ENCODE peak calls at places on chromosomes 7 and 10, in nine cellular contexts. One of them, this sample, is unnamed.

GRCh38 chr10:22657566-22658190 is 56.7 kb downstream of the PIP4K2A start:
- DNase-seq in sigmoid colon: no peak
- DNase-seq in A673: peak
- DNase-seq in breast epithelium: no peak
- DNase-seq in CD4-positive, alpha-beta T cell: no peak
- DNase-seq in right lobe of liver: no peak
- DNase-seq in IMR-90: peak
- DNase-seq in CD8-positive, alpha-beta memory T cell: no peak
- DNase-seq in heart right ventricle: no peak
- DNase-seq in this sample: no peak

GRCh38 chr10:49081532-49082275 is 33.6 kb downstream of the VSTM4 start:
- DNase-seq in sigmoid colon: no peak
- DNase-seq in A673: no peak
- DNase-seq in breast epithelium: no peak
- DNase-seq in CD4-positive, alpha-beta T cell: no peak
- DNase-seq in right lobe of liver: peak
- DNase-seq in IMR-90: peak
- DNase-seq in CD8-positive, alpha-beta memory T cell: no peak
- DNase-seq in heart right ventricle: peak
- DNase-seq in this sample: no peak

GRCh38 chr7:15309891-15310290 is 251.9 kb downstream of the AGMO start:
- DNase-seq in sigmoid colon: no peak
- DNase-seq in A673: no peak
- DNase-seq in breast epithelium: no peak
- DNase-seq in CD4-positive, alpha-beta T cell: no peak
- DNase-seq in right lobe of liver: no peak
- DNase-seq in IMR-90: peak
- DNase-seq in CD8-positive, alpha-beta memory T cell: no peak
- DNase-seq in heart right ventricle: no peak
- DNase-seq in this sample: no peak

GRCh38 chr7:47715631-47716068 is 133.7 kb upstream of the TNS3 start:
- DNase-seq in sigmoid colon: no peak
- DNase-seq in A673: no peak
- DNase-seq in breast epithelium: no peak
- DNase-seq in CD4-positive, alpha-beta T cell: no peak
- DNase-seq in right lobe of liver: peak
- DNase-seq in IMR-90: no peak
- DNase-seq in CD8-positive, alpha-beta memory T cell: no peak
- DNase-seq in heart right ventricle: no peak
- DNase-seq in this sample: no peak

GRCh38 chr7:706721-707120 is 19.8 kb upstream of the DNAAF5 start:
- DNase-seq in sigmoid colon: peak
- DNase-seq in A673: no peak
- DNase-seq in breast epithelium: no peak
- DNase-seq in CD4-positive, alpha-beta T cell: no peak
- DNase-seq in right lobe of liver: peak
- DNase-seq in IMR-90: no peak
- DNase-seq in CD8-positive, alpha-beta memory T cell: no peak
- DNase-seq in heart right ventricle: no peak
- DNase-seq in this sample: no peak

GRCh38 chr7:140734096-140734495 is 37.6 kb downstream of the NDUFB2 start:
- DNase-seq in sigmoid colon: no peak
- DNase-seq in A673: no peak
- DNase-seq in breast epithelium: no peak
- DNase-seq in CD4-positive, alpha-beta T cell: no peak
- DNase-seq in right lobe of liver: no peak
- DNase-seq in IMR-90: no peak
- DNase-seq in CD8-positive, alpha-beta memory T cell: no peak
- DNase-seq in heart right ventricle: no peak
- DNase-seq in this sample: no peak

GRCh38 chr7:89357121-89357520 is 561.6 kb upstream of the TEX47 start:
- DNase-seq in sigmoid colon: no peak
- DNase-seq in A673: no peak
- DNase-seq in breast epithelium: no peak
- DNase-seq in CD4-positive, alpha-beta T cell: no peak
- DNase-seq in right lobe of liver: no peak
- DNase-seq in IMR-90: no peak
- DNase-seq in CD8-positive, alpha-beta memory T cell: no peak
- DNase-seq in heart right ventricle: no peak
- DNase-seq in this sample: no peak

GRCh38 chr10:117476716-117477115 is 65.8 kb upstream of the EMX2 start:
- DNase-seq in sigmoid colon: peak
- DNase-seq in A673: peak
- DNase-seq in breast epithelium: no peak
- DNase-seq in CD4-positive, alpha-beta T cell: no peak
- DNase-seq in right lobe of liver: no peak
- DNase-seq in IMR-90: no peak
- DNase-seq in CD8-positive, alpha-beta memory T cell: no peak
- DNase-seq in heart right ventricle: no peak
- DNase-seq in this sample: no peak

GRCh38 chr7:66213637-66214036 is 8.5 kb downstream of the TPST1 start:
- DNase-seq in sigmoid colon: no peak
- DNase-seq in A673: no peak
- DNase-seq in breast epithelium: no peak
- DNase-seq in CD4-positive, alpha-beta T cell: no peak
- DNase-seq in right lobe of liver: no peak
- DNase-seq in IMR-90: peak
- DNase-seq in CD8-positive, alpha-beta memory T cell: no peak
- DNase-seq in heart right ventricle: no peak
- DNase-seq in this sample: no peak

GRCh38 chr10:87850742-87851205 is 12.6 kb downstream of the KLLN start:
- DNase-seq in sigmoid colon: peak
- DNase-seq in A673: peak
- DNase-seq in breast epithelium: peak
- DNase-seq in CD4-positive, alpha-beta T cell: peak
- DNase-seq in right lobe of liver: peak
- DNase-seq in IMR-90: peak
- DNase-seq in CD8-positive, alpha-beta memory T cell: peak
- DNase-seq in heart right ventricle: peak
- DNase-seq in this sample: peak

GRCh38 chr10:98916751-98917150 is 318.9 kb downstream of the HPSE2 start:
- DNase-seq in sigmoid colon: no peak
- DNase-seq in A673: peak
- DNase-seq in breast epithelium: no peak
- DNase-seq in CD4-positive, alpha-beta T cell: no peak
- DNase-seq in right lobe of liver: no peak
- DNase-seq in IMR-90: peak
- DNase-seq in CD8-positive, alpha-beta memory T cell: no peak
- DNase-seq in heart right ventricle: no peak
- DNase-seq in this sample: no peak

GRCh38 chr7:82044497-82045080 is 274.7 kb upstream of the HGF start:
- DNase-seq in sigmoid colon: no peak
- DNase-seq in A673: peak
- DNase-seq in breast epithelium: no peak
- DNase-seq in CD4-positive, alpha-beta T cell: no peak
- DNase-seq in right lobe of liver: no peak
- DNase-seq in IMR-90: peak
- DNase-seq in CD8-positive, alpha-beta memory T cell: no peak
- DNase-seq in heart right ventricle: no peak
- DNase-seq in this sample: no peak

GRCh38 chr10:89228962-89229361 is 21.8 kb upstream of the CH25H start:
- DNase-seq in sigmoid colon: no peak
- DNase-seq in A673: no peak
- DNase-seq in breast epithelium: no peak
- DNase-seq in CD4-positive, alpha-beta T cell: no peak
- DNase-seq in right lobe of liver: no peak
- DNase-seq in IMR-90: no peak
- DNase-seq in CD8-positive, alpha-beta memory T cell: no peak
- DNase-seq in heart right ventricle: no peak
- DNase-seq in this sample: no peak

GRCh38 chr10:89221919-89222318 is 14.8 kb upstream of the CH25H start:
- DNase-seq in sigmoid colon: no peak
- DNase-seq in A673: no peak
- DNase-seq in breast epithelium: no peak
- DNase-seq in CD4-positive, alpha-beta T cell: no peak
- DNase-seq in right lobe of liver: no peak
- DNase-seq in IMR-90: no peak
- DNase-seq in CD8-positive, alpha-beta memory T cell: no peak
- DNase-seq in heart right ventricle: no peak
- DNase-seq in this sample: no peak

GRCh38 chr10:89228136-89228535 is 21.0 kb upstream of the CH25H start:
- DNase-seq in sigmoid colon: no peak
- DNase-seq in A673: no peak
- DNase-seq in breast epithelium: no peak
- DNase-seq in CD4-positive, alpha-beta T cell: no peak
- DNase-seq in right lobe of liver: no peak
- DNase-seq in IMR-90: no peak
- DNase-seq in CD8-positive, alpha-beta memory T cell: no peak
- DNase-seq in heart right ventricle: no peak
- DNase-seq in this sample: no peak

GRCh38 chr10:89219512-89220218 is 12.5 kb upstream of the CH25H start:
- DNase-seq in sigmoid colon: no peak
- DNase-seq in A673: no peak
- DNase-seq in breast epithelium: no peak
- DNase-seq in CD4-positive, alpha-beta T cell: no peak
- DNase-seq in right lobe of liver: peak
- DNase-seq in IMR-90: no peak
- DNase-seq in CD8-positive, alpha-beta memory T cell: no peak
- DNase-seq in heart right ventricle: no peak
- DNase-seq in this sample: peak

GRCh38 chr10:89224697-89225443 is 17.8 kb upstream of the CH25H start:
- DNase-seq in sigmoid colon: no peak
- DNase-seq in A673: no peak
- DNase-seq in breast epithelium: no peak
- DNase-seq in CD4-positive, alpha-beta T cell: no peak
- DNase-seq in right lobe of liver: no peak
- DNase-seq in IMR-90: no peak
- DNase-seq in CD8-positive, alpha-beta memory T cell: no peak
- DNase-seq in heart right ventricle: peak
- DNase-seq in this sample: no peak
- H3K27ac ChIP-seq in sigmoid colon: no peak
- H3K27ac ChIP-seq in A673: no peak
- H3K27ac ChIP-seq in breast epithelium: peak
- H3K27ac ChIP-seq in CD4-positive, alpha-beta T cell: no peak
- H3K27ac ChIP-seq in right lobe of liver: peak
- H3K27ac ChIP-seq in IMR-90: no peak
- H3K27ac ChIP-seq in CD8-positive, alpha-beta memory T cell: no peak
- H3K27ac ChIP-seq in heart right ventricle: peak
- H3K27ac ChIP-seq in this sample: peak

GRCh38 chr10:110408203-110408871 is 89.4 kb upstream of the DUSP5 start:
- DNase-seq in sigmoid colon: no peak
- DNase-seq in A673: no peak
- DNase-seq in breast epithelium: peak
- DNase-seq in CD4-positive, alpha-beta T cell: no peak
- DNase-seq in right lobe of liver: no peak
- DNase-seq in IMR-90: no peak
- DNase-seq in CD8-positive, alpha-beta memory T cell: no peak
- DNase-seq in heart right ventricle: no peak
- DNase-seq in this sample: no peak

GRCh38 chr10:110410329-110411046 is 87.2 kb upstream of the DUSP5 start:
- DNase-seq in sigmoid colon: no peak
- DNase-seq in A673: no peak
- DNase-seq in breast epithelium: peak
- DNase-seq in CD4-positive, alpha-beta T cell: no peak
- DNase-seq in right lobe of liver: no peak
- DNase-seq in IMR-90: peak
- DNase-seq in CD8-positive, alpha-beta memory T cell: no peak
- DNase-seq in heart right ventricle: no peak
- DNase-seq in this sample: no peak

GRCh38 chr10:110408943-110409342 is 88.8 kb upstream of the DUSP5 start:
- DNase-seq in sigmoid colon: no peak
- DNase-seq in A673: no peak
- DNase-seq in breast epithelium: no peak
- DNase-seq in CD4-positive, alpha-beta T cell: no peak
- DNase-seq in right lobe of liver: no peak
- DNase-seq in IMR-90: no peak
- DNase-seq in CD8-positive, alpha-beta memory T cell: no peak
- DNase-seq in heart right ventricle: no peak
- DNase-seq in this sample: no peak

GRCh38 chr10:110409926-110410325 is 87.8 kb upstream of the DUSP5 start:
- DNase-seq in sigmoid colon: no peak
- DNase-seq in A673: no peak
- DNase-seq in breast epithelium: no peak
- DNase-seq in CD4-positive, alpha-beta T cell: no peak
- DNase-seq in right lobe of liver: no peak
- DNase-seq in IMR-90: no peak
- DNase-seq in CD8-positive, alpha-beta memory T cell: no peak
- DNase-seq in heart right ventricle: no peak
- DNase-seq in this sample: no peak

GRCh38 chr10:110409488-110409887 is 88.2 kb upstream of the DUSP5 start:
- DNase-seq in sigmoid colon: no peak
- DNase-seq in A673: no peak
- DNase-seq in breast epithelium: no peak
- DNase-seq in CD4-positive, alpha-beta T cell: no peak
- DNase-seq in right lobe of liver: no peak
- DNase-seq in IMR-90: no peak
- DNase-seq in CD8-positive, alpha-beta memory T cell: no peak
- DNase-seq in heart right ventricle: no peak
- DNase-seq in this sample: no peak
- H3K27ac ChIP-seq in sigmoid colon: no peak
- H3K27ac ChIP-seq in A673: no peak
- H3K27ac ChIP-seq in breast epithelium: peak
- H3K27ac ChIP-seq in CD4-positive, alpha-beta T cell: no peak
- H3K27ac ChIP-seq in right lobe of liver: no peak
- H3K27ac ChIP-seq in IMR-90: peak
- H3K27ac ChIP-seq in CD8-positive, alpha-beta memory T cell: no peak
- H3K27ac ChIP-seq in heart right ventricle: no peak
- H3K27ac ChIP-seq in this sample: no peak

DNA sequence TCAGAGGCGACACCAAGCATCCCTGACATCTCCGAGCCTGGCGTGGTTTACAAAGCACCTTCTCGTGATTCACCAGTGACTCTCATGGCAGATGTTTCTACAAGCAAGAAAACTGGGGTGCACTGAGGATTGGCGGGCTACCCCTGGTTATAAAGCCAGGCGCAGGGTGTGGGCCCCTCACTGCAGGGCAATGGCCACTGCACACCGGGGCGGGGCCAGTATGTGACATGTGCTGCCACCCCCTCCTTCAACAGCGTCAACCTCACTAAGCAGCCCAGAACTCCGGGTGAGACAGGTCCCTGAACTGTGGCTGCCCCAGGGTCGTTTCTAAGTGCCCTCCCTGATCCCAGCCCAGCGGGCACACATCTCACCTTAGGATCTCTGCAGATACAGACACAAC is 63.8 kb downstream of the CHST15 start:
- DNase-seq in sigmoid colon: no peak
- DNase-seq in A673: no peak
- DNase-seq in breast epithelium: no peak
- DNase-seq in CD4-positive, alpha-beta T cell: no peak
- DNase-seq in right lobe of liver: no peak
- DNase-seq in IMR-90: no peak
- DNase-seq in CD8-positive, alpha-beta memory T cell: no peak
- DNase-seq in heart right ventricle: no peak
- DNase-seq in this sample: no peak
- H3K27ac ChIP-seq in sigmoid colon: no peak
- H3K27ac ChIP-seq in A673: no peak
- H3K27ac ChIP-seq in breast epithelium: no peak
- H3K27ac ChIP-seq in CD4-positive, alpha-beta T cell: no peak
- H3K27ac ChIP-seq in right lobe of liver: no peak
- H3K27ac ChIP-seq in IMR-90: no peak
- H3K27ac ChIP-seq in CD8-positive, alpha-beta memory T cell: no peak
- H3K27ac ChIP-seq in heart right ventricle: no peak
- H3K27ac ChIP-seq in this sample: no peak

DNA sequence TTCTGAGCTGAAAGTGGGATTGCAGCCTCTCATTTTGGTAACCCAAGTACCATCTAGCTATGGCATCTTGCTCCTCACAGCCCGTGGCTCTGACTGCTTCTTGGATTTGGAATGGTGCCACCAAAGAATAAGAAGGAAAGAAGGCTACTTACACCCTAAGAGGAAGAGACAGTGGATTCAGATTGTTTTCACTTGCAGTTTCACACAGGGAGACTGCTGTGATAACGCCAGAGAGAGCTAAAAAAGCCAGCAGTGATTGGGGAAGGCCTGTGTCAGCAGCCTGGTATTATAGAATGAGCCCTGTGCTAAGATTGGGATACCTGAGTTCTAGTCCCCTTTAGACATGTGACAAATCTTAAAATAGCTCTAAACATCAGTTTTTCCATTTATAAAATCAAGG is 3.6 kb upstream of the LRRC4 start:
- DNase-seq in sigmoid colon: no peak
- DNase-seq in A673: no peak
- DNase-seq in breast epithelium: no peak
- DNase-seq in CD4-positive, alpha-beta T cell: no peak
- DNase-seq in right lobe of liver: no peak
- DNase-seq in IMR-90: no peak
- DNase-seq in CD8-positive, alpha-beta memory T cell: no peak
- DNase-seq in heart right ventricle: no peak
- DNase-seq in this sample: no peak
- H3K27ac ChIP-seq in sigmoid colon: no peak
- H3K27ac ChIP-seq in A673: no peak
- H3K27ac ChIP-seq in breast epithelium: no peak
- H3K27ac ChIP-seq in CD4-positive, alpha-beta T cell: no peak
- H3K27ac ChIP-seq in right lobe of liver: no peak
- H3K27ac ChIP-seq in IMR-90: no peak
- H3K27ac ChIP-seq in CD8-positive, alpha-beta memory T cell: no peak
- H3K27ac ChIP-seq in heart right ventricle: no peak
- H3K27ac ChIP-seq in this sample: no peak

This sample was measured in substantia nigra.